ENCODE peak calls at places on chromosomes 13 and 19, in five cellular contexts. M, Q, R, N and Z are unnamed samples. For H3K36me3, the result is how much of the 10 kb centered on the place peaks cover.

GRCh38 chr19:43643326-43643725 is 3.7 kb upstream of the CADM4 start:
- DNase-seq in Q (no peak), R (no peak), M (no peak), N (no peak), Z (no peak)

GRCh38 chr19:5035817-5036732 is 67.2 kb downstream of the KDM4B start:
- DNase-seq in M (no peak), R (no peak), Q (no peak), N (no peak), Z (no peak)

GRCh38 chr13:79674765-79675515 is 194.0 kb downstream of the NDFIP2 start:
- DNase-seq in R (no peak), N (peak), M (no peak), Q (no peak), Z (no peak)

GRCh38 chr19:50311723-50312635 is 17.2 kb downstream of the KCNC3 start:
- DNase-seq in N (no peak), Q (no peak), M (no peak), R (no peak), Z (peak)

GRCh38 chr19:40013991-40014390 is 17.1 kb downstream of the ZNF546 start:
- DNase-seq in N (no peak), Q (no peak), R (no peak), M (no peak), Z (no peak)

GRCh38 chr13:114107686-114108081 is 24.7 kb downstream of the RASA3 start:
- DNase-seq in M (no peak), N (no peak), R (no peak), Q (peak), Z (peak)

GRCh38 chr19:33465371-33465770 is 56.2 kb downstream of the PEPD start:
- DNase-seq in R (no peak), Q (no peak), N (no peak), M (no peak), Z (no peak)

GRCh38 chr19:39109641-39110040 is 15.9 kb upstream of the PAK4 start:
- DNase-seq in R (no peak), N (no peak), M (no peak), Q (no peak), Z (no peak)

GRCh38 chr13:40130871-40131636 is 475.6 kb downstream of the COG6 start:
- DNase-seq in Q (no peak), N (peak), M (no peak), R (no peak), Z (peak)

GRCh38 chr19:13119654-13120053 is 1.6 kb downstream of the NACC1 start:
- DNase-seq in N (no peak), R (no peak), M (no peak), Q (no peak), Z (no peak)

GRCh38 chr19:34430738-34431625 is 2.8 kb downstream of the UBA2 start:
- DNase-seq in M (peak), Q (no peak), R (no peak), N (peak), Z (peak)

GRCh38 chr19:46901701-46902401 is 41.1 kb downstream of the ARHGAP35 start:
- DNase-seq in M (no peak), R (no peak), Q (no peak), N (peak), Z (no peak)

GRCh38 chr13:30569901-30570576 is 47.7 kb upstream of the USPL1 start:
- DNase-seq in R (peak), N (peak), M (no peak), Q (no peak), Z (peak)

GRCh38 chr13:76009491-76009890 is 373.4 kb downstream of the LMO7 start:
- DNase-seq in R (no peak), N (peak), M (no peak), Q (no peak), Z (no peak)

GRCh38 chr13:39350461-39350881 is 252.5 kb downstream of the LHFPL6 start:
- DNase-seq in N (no peak), M (no peak), Q (no peak), R (no peak), Z (peak)

GRCh38 chr13:67043901-67044300 is 186.2 kb downstream of the PCDH9 start:
- DNase-seq in Q (no peak), N (no peak), R (no peak), M (no peak), Z (peak)

GRCh38 chr13:99293178-99293577 is 14.0 kb downstream of the GPR183 start:
- DNase-seq in M (no peak), R (no peak), N (no peak), Q (no peak), Z (no peak)

GRCh38 chr13:33352023-33352422 is 66.5 kb upstream of the STARD13 start:
- DNase-seq in M (no peak), N (no peak), R (no peak), Q (no peak), Z (no peak)

GRCh38 chr19:41223431-41224234 is 4.6 kb downstream of the AXL start:
- DNase-seq in N (peak), R (peak), Q (no peak), M (no peak), Z (peak)

GRCh38 chr19:55642153-55643002 is 1.1 kb upstream of the ZNF581 start:
- DNase-seq in N (no peak), Q (no peak), R (peak), M (no peak), Z (peak)

GRCh38 chr19:50046649-50047503 is 21.1 kb downstream of the ZNF473 start:
- DNase-seq in R (peak), M (peak), Q (peak), N (no peak), Z (peak)

GRCh38 chr13:64274481-64275217 is 2859.0 kb upstream of the PCDH20 start:
- DNase-seq in N (no peak), M (no peak), Q (no peak), R (no peak), Z (peak)

GRCh38 chr19:19820774-19821315 is 705 bp downstream of the ZNF506 start:
- DNase-seq in R (no peak), Q (no peak), M (no peak), N (peak), Z (peak)

GRCh38 chr13:45205124-45205523 is 4.3 kb upstream of the KCTD4 start:
- DNase-seq in R (no peak), N (no peak), Q (no peak), M (no peak), Z (no peak)

GRCh38 chr13:32315255-32316029 is at the start of the genes BRCA2 and ZAR1L:
- DNase-seq in Q (peak), N (peak), M (peak), R (peak), Z (peak)

GRCh38 chr19:41328157-41328817 is 18.3 kb downstream of the CCDC97 start:
- DNase-seq in M (no peak), R (no peak), Q (no peak), N (no peak), Z (no peak)

GRCh38 chr13:23427342-23428182 is 5.9 kb downstream of the SACS start:
- DNase-seq in R (peak), N (peak), M (no peak), Q (peak), Z (no peak)

DNA sequence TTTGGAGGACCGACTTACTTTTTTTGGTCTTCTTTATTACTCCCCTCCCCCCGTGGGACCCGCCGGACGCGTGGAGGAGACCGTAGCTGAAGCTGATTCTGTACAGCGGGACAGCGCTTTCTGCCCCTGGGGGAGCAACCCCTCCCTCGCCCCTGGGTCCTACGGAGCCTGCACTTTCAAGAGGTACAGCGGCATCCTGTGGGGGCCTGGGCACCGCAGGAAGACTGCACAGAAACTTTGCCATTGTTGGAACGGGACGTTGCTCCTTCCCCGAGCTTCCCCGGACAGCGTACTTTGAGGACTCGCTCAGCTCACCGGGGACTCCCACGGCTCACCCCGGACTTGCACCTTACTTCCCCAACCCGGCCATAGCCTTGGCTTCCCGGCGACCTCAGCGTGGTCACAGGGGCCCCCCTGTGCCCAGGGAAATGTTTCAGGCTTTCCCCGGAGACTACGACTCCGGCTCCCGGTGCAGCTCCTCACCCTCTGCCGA is 409 bp downstream of the FOSB start:
- DNase-seq in R (peak), M (no peak), N (no peak), Q (peak), Z (peak)
- H3K27ac ChIP-seq in R (peak), M (peak), N (peak), Q (peak), Z (peak)

GRCh38 chr19:17326595-17326966 is 8.1 kb downstream of the ANO8 start:
- DNase-seq in Q (no peak), N (peak), R (no peak), M (no peak), Z (no peak)

GRCh38 chr19:17327068-17327653 is 7.5 kb downstream of the ANO8 start:
- DNase-seq in R (no peak), N (no peak), M (no peak), Q (no peak), Z (no peak)

GRCh38 chr19:17328517-17329060 is 6.1 kb downstream of the ANO8 start:
- DNase-seq in N (no peak), R (no peak), M (peak), Q (peak), Z (no peak)

GRCh38 chr19:17329061-17329767 is 5.4 kb downstream of the ANO8 start:
- DNase-seq in N (no peak), M (no peak), Q (no peak), R (no peak), Z (no peak)

GRCh38 chr19:17327654-17328516 is 6.8 kb downstream of the ANO8 start:
- DNase-seq in N (peak), M (peak), Q (peak), R (peak), Z (peak)
- H3K4me3 ChIP-seq in N (peak), M (peak), Q (peak), R (peak), Z (peak)

GRCh38 chr19:45780146-45780447 is 2.2 kb downstream of the DMPK start:
- DNase-seq in R (no peak), M (no peak), N (no peak), Q (peak), Z (no peak)
- H3K36me3 ChIP-seq in R (under half), M (under half), N (under half), Q (under half), Z (under half)

GRCh38 chr13:35472308-35473008 is 4.0 kb downstream of the MAB21L1 start:
- DNase-seq in M (no peak), R (no peak), Q (no peak), N (no peak), Z (no peak)
- H3K27ac ChIP-seq in M (no peak), R (no peak), Q (no peak), N (no peak), Z (no peak)

GRCh38 chr19:293436-294110 is 2.4 kb upstream of the PLPP2 start:
- DNase-seq in M (no peak), Q (no peak), N (no peak), R (no peak), Z (no peak)

GRCh38 chr19:294341-294818 is 3.2 kb upstream of the PLPP2 start:
- DNase-seq in N (no peak), Q (no peak), R (no peak), M (no peak), Z (no peak)

GRCh38 chr19:294819-295686 is 3.9 kb upstream of the PLPP2 start:
- DNase-seq in R (no peak), M (no peak), N (no peak), Q (peak), Z (peak)

GRCh38 chr19:295687-296370 is 4.6 kb upstream of the PLPP2 start:
- DNase-seq in N (no peak), M (no peak), Q (peak), R (no peak), Z (no peak)

DNA sequence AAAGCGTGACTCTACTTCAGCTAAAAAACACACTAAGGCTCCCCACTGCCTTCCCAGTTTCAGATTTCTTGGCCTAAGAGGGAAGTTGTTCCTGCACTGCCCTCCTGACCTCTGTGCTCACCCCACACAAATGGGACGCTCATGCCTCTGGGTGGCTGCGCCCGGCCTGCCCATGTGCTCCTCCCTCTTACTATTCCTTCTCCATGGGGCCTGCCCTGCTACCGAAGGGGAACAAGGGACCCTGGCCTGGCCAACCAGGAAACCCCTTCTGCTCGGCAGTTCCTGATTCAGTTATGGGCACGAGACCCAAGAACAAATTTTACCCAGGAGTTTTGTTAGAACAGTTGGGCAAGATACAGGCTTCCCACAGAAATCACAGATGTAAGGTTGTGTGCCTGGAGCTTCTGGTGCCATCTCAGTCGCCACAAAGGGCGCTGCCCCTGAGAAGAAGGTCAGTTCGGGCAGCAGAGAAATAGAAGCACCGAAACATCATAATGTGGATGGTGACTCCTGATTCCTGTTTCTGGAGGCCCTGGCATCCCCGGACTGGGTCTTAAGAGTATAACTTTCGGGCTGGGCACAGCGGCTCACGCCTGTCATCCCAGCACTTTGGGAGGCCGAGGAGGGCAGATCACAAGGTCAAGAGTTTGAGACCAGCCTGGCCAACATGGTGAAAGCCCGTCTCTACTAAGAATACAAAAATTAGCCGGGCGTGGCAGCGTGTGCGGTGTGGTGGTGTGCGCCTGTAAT is 5.4 kb upstream of the PLPP2 start:
- DNase-seq in Q (no peak), N (no peak), M (no peak), R (no peak), Z (no peak)
- H3K4me3 ChIP-seq in Q (no peak), N (no peak), M (no peak), R (no peak), Z (no peak)